ENCODE peak calls at places on chromosome 4, in eight cellular contexts. P is Peyer's patch; T is adipocyte; C is CD4-positive, alpha-beta T cell; Y is psoas muscle; F is transverse colon; E is endothelial cell of umbilical vein; M is CD4-positive, CD25-positive, alpha-beta regulatory T cell. Q is an unnamed sample.
A peak's percentile ranks its signal among the peaks of the same experiment; 100 is the strongest.

GRCh38 chr4:83340692-83341343 is 6.2 kb upstream of the HPSE start:
- DNase-seq in Y (no peak), T (no peak), E (no peak), M (peak; percentile 28), F (no peak), C (no peak), P (no peak), Q (no peak)

GRCh38 chr4:16693040-16693506 is 205.4 kb downstream of the LDB2 start:
- DNase-seq in T (no peak), Y (no peak), E (no peak), C (no peak), F (peak; percentile 8), M (no peak), P (no peak), Q (no peak)

GRCh38 chr4:15110120-15110571 is 107.9 kb downstream of the CPEB2 start:
- DNase-seq in E (no peak), F (peak; percentile 25), P (no peak), M (no peak), C (no peak), Y (no peak), T (no peak), Q (no peak)

GRCh38 chr4:175066923-175067627 is 148.9 kb downstream of the ADAM29 start:
- DNase-seq in C (no peak), Y (no peak), F (no peak), T (no peak), M (no peak), P (no peak), E (no peak), Q (no peak)

GRCh38 chr4:1664141-1664540 is 20.0 kb downstream of the FAM53A start:
- DNase-seq in T (no peak), E (no peak), M (no peak), C (no peak), P (no peak), F (no peak), Y (no peak), Q (no peak)

GRCh38 chr4:8905773-8906667 is 34.4 kb upstream of the HMX1 start:
- DNase-seq in Y (no peak), T (no peak), M (no peak), P (no peak), C (no peak), E (no peak), F (no peak), Q (peak; percentile 6)

GRCh38 chr4:130747842-130748241 is 1651.9 kb downstream of the C4orf33 start:
- DNase-seq in F (no peak), Y (no peak), M (no peak), P (no peak), E (no peak), C (no peak), T (peak; percentile 70), Q (no peak)

GRCh38 chr4:23789765-23790164 is 100.1 kb downstream of the PPARGC1A start:
- DNase-seq in C (no peak), P (no peak), F (no peak), T (no peak), E (no peak), Y (peak; percentile 23), M (no peak), Q (no peak)

GRCh38 chr4:184833046-184833838 is 7.5 kb upstream of the ACSL1 start:
- DNase-seq in C (no peak), E (no peak), F (no peak), P (no peak), Y (no peak), M (no peak), T (no peak), Q (no peak)

GRCh38 chr4:139559095-139559490 is 3.1 kb upstream of the SETD7 start:
- DNase-seq in M (no peak), E (no peak), P (no peak), T (no peak), Y (no peak), F (no peak), C (no peak), Q (no peak)

GRCh38 chr4:8594097-8595038 is 1.8 kb downstream of the CPZ start:
- DNase-seq in E (peak; percentile 53), C (no peak), P (no peak), F (peak; percentile 47), Y (no peak), T (peak; percentile 94), M (peak; percentile 18), Q (no peak)

GRCh38 chr4:98570160-98570797 is 88.1 kb downstream of the TSPAN5 start:
- DNase-seq in T (peak; percentile 45), Y (no peak), C (no peak), E (no peak), M (no peak), F (no peak), P (no peak), Q (no peak)

GRCh38 chr4:38034986-38035882 is 75.0 kb downstream of the PTTG2 start:
- DNase-seq in F (no peak), T (peak; percentile 91), P (peak; percentile 24), Y (no peak), C (no peak), M (peak; percentile 72), E (peak; percentile 68), Q (no peak)

GRCh38 chr4:184695178-184695896 is 38.6 kb downstream of the CENPU start:
- DNase-seq in Y (no peak), T (no peak), P (no peak), C (no peak), E (no peak), F (no peak), M (no peak), Q (no peak)

GRCh38 chr4:122996350-122996749 is 74.0 kb upstream of the NUDT6 start:
- DNase-seq in P (no peak), M (no peak), F (no peak), T (no peak), E (no peak), C (no peak), Y (no peak), Q (no peak)

DNA sequence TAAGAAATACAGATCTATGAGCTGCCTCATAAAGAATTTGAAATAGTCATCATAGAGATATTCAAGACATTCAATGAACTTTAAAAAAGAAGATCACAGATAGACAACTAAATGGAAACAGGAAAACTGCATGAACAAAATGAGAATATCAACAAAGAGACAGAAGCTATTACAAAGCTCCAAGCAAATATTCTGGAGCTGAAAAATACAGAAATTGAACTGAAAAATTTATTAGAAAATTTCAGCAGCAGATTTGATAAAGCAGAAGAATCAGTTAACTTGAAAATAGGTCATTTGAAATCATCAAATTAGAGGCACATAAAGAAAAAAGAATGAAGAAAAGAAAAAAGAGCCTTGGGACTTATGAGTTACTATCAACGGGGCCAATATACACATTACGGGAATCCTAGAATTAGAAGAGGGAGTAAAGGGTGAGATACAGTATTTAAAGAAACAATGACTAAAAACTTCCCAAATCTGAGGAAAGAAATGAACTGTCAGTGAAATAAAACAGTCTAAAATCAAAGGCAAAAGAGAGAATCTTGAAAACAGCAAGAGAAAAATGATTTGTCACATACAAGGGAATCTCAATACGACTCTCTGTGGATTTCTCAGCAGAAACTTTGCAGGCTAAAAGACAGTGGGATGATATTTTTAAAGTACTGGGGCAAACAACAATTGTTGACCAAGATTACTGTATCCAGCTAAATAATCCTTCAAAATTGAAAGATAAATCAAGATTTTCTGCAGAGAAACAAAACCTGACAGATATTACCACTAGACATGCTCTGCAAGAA is 641.6 kb downstream of the ANKRD50 start:
- DNase-seq in F (no peak), M (no peak), P (no peak), T (no peak), E (no peak), C (no peak), Y (no peak), Q (no peak)
- H3K9me3 ChIP-seq in F (peaks cover 21% of the 10 kb centered on the region), M (peaks cover 20% of the 10 kb centered on the region), P (no peaks in the 10 kb centered on the region), T (peaks cover 25% of the 10 kb centered on the region), E (peaks cover 2% of the 10 kb centered on the region), C (peaks cover 23% of the 10 kb centered on the region), Y (peaks cover 23% of the 10 kb centered on the region), Q (peaks cover 2% of the 10 kb centered on the region)

GRCh38 chr4:48762408-48762807 is 17.7 kb downstream of the FRYL start:
- DNase-seq in E (no peak), P (no peak), T (no peak), Y (no peak), M (no peak), C (no peak), F (no peak), Q (no peak)

GRCh38 chr4:48767530-48767929 is 12.5 kb downstream of the FRYL start:
- DNase-seq in P (no peak), E (no peak), C (no peak), T (no peak), F (no peak), Y (no peak), M (no peak), Q (no peak)

GRCh38 chr4:48761286-48761685 is 18.8 kb downstream of the FRYL start:
- DNase-seq in E (no peak), F (no peak), M (no peak), C (no peak), Y (no peak), T (no peak), P (no peak), Q (no peak)

GRCh38 chr4:48767055-48767454 is 13.0 kb downstream of the FRYL start:
- DNase-seq in F (no peak), P (no peak), T (no peak), E (no peak), Y (no peak), C (no peak), M (no peak), Q (no peak)

GRCh38 chr4:48766393-48766792 is 13.7 kb downstream of the FRYL start:
- DNase-seq in M (no peak), E (no peak), T (no peak), P (no peak), Y (no peak), C (no peak), F (no peak), Q (no peak)
- H3K9me3 ChIP-seq in M (no peaks in the 10 kb centered on the region), E (no peaks in the 10 kb centered on the region), T (no peaks in the 10 kb centered on the region), P (no peaks in the 10 kb centered on the region), Y (no peaks in the 10 kb centered on the region), C (no peaks in the 10 kb centered on the region), F (no peaks in the 10 kb centered on the region), Q (no peaks in the 10 kb centered on the region)

DNA sequence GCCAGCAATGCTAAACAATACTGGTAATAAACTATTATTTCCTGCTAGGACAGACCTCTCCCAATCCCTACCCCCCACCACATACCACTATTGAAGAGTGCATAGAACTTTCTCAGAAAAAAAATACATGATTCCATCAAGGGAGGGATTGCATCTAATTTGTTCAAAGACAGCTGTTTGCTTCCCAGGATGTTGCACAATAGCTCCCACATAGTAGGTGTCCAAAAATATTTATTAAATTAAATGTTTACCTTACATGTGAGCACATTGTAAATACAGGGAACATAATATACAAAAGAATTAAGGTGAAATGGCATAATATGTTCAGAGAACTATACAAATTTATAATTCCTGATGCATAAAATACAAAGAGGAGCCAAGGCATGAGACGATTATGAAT is 1111.8 kb upstream of the LCORL start:
- DNase-seq in Y (no peak), E (no peak), P (no peak), C (no peak), F (no peak), M (no peak), T (no peak), Q (no peak)
- H3K9me3 ChIP-seq in Y (no peaks in the 10 kb centered on the region), E (no peaks in the 10 kb centered on the region), P (no peaks in the 10 kb centered on the region), C (no peaks in the 10 kb centered on the region), F (no peaks in the 10 kb centered on the region), M (no peaks in the 10 kb centered on the region), T (no peaks in the 10 kb centered on the region), Q (no peaks in the 10 kb centered on the region)

DNA sequence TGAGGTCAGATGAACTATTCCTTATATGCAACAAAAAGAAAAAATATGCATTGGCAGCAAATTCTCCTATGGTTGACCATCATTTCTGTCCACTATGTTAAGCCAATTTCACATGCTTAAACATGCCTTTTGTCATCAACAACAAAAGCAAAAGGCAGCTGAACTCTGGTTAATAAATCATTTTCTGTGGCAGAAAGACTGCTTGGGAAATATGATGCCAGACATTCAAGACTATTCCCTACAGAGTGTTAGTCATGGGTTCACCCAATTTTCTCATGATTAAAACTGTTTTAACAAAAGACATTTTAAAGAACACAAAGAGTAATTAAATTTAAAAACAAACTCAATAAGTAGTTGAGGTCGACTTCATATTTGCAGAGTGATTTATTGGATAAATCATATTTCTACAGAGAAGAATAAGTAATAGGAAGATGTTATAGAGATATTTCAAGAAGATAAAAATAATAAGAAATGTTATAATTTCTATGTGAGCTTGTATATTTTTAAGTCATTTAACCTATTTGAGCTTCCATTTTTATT is 890.6 kb downstream of the STPG2 start:
- DNase-seq in F (no peak), C (no peak), T (no peak), P (no peak), Y (no peak), E (no peak), M (no peak), Q (no peak)
- H3K9me3 ChIP-seq in F (no peaks in the 10 kb centered on the region), C (no peaks in the 10 kb centered on the region), T (no peaks in the 10 kb centered on the region), P (no peaks in the 10 kb centered on the region), Y (no peaks in the 10 kb centered on the region), E (no peaks in the 10 kb centered on the region), M (no peaks in the 10 kb centered on the region), Q (no peaks in the 10 kb centered on the region)